ENCODE peak calls at places on chromosomes 6 and 20, in ten cellular contexts. G is GM23248, V is RWPE2, H is fibroblast of lung, M is heart right ventricle, Q is IMR-90, Z is ascending aorta, P is BE2C, L is adipocyte, J is uterus. C is an unnamed sample.

GRCh38 chr20:17967595-17968365 is 814 bp downstream of the SNX5 start:
- DNase-seq in G (peak; percentile 73), V (no peak), H (peak; percentile 84), M (no peak), Q (peak; percentile 63), Z (no peak), P (no peak), L (peak; percentile 78), J (no peak), C (no peak)

GRCh38 chr6:28648878-28649375 is 123.2 kb downstream of the GPX5 start:
- DNase-seq in G (peak; percentile 58), V (no peak), H (no peak), M (no peak), Q (no peak), Z (no peak), P (no peak), L (peak; percentile 39), J (no peak), C (no peak)

GRCh38 chr6:11621119-11621518 is 83.6 kb downstream of the TMEM170B start:
- DNase-seq in G (no peak), V (no peak), H (no peak), M (no peak), Q (no peak), Z (no peak), P (peak; percentile 15), L (no peak), J (no peak), C (no peak)

GRCh38 chr6:125197795-125198269 is 44.3 kb downstream of the TPD52L1 start:
- DNase-seq in G (peak; percentile 72), V (no peak), H (peak; percentile 55), M (peak; percentile 37), Q (peak; percentile 31), Z (peak; percentile 89), P (peak; percentile 33), L (peak; percentile 28), J (peak; percentile 62), C (peak; percentile 76)

GRCh38 chr6:109717971-109718370 is 26.9 kb downstream of the FIG4 start:
- DNase-seq in G (no peak), V (no peak), H (no peak), M (no peak), Q (no peak), Z (no peak), P (no peak), L (no peak), J (no peak), C (no peak)

GRCh38 chr20:21705466-21706344 is at the start of gene PAX1:
- DNase-seq in G (peak; percentile 46), V (no peak), H (no peak), M (no peak), Q (no peak), Z (no peak), P (no peak), L (no peak), J (no peak), C (no peak)

GRCh38 chr6:150874184-150874583 is 8.7 kb downstream of the MTHFD1L start:
- DNase-seq in G (no peak), V (no peak), H (no peak), M (no peak), Q (no peak), Z (peak; percentile 50), P (no peak), L (no peak), J (no peak), C (no peak)

GRCh38 chr6:6407061-6407723 is 86.7 kb upstream of the F13A1 start:
- DNase-seq in G (no peak), V (no peak), H (no peak), M (no peak), Q (no peak), Z (no peak), P (no peak), L (no peak), J (no peak), C (no peak)

GRCh38 chr6:75349262-75349984 is 64.8 kb upstream of the TMEM30A start:
- DNase-seq in G (peak; percentile 36), V (no peak), H (peak; percentile 22), M (peak; percentile 46), Q (peak; percentile 13), Z (no peak), P (peak; percentile 53), L (peak; percentile 41), J (peak; percentile 34), C (no peak)

GRCh38 chr6:110953633-110954303 is 4.7 kb upstream of the GTF3C6 start:
- DNase-seq in G (no peak), V (no peak), H (no peak), M (no peak), Q (no peak), Z (no peak), P (no peak), L (no peak), J (no peak), C (no peak)

GRCh38 chr20:50280851-50281655 is 90.4 kb downstream of the CEBPB start:
- DNase-seq in G (no peak), V (no peak), H (no peak), M (no peak), Q (no peak), Z (no peak), P (no peak), L (no peak), J (no peak), C (no peak)

GRCh38 chr20:63085087-63085861 is 78.5 kb upstream of the BHLHE23 start:
- DNase-seq in G (peak; percentile 44), V (peak; percentile 82), H (no peak), M (peak; percentile 4), Q (no peak), Z (peak; percentile 57), P (peak; percentile 39), L (no peak), J (peak; percentile 3), C (peak; percentile 46)

GRCh38 chr6:18317850-18318249 is 53.5 kb upstream of the DEK start:
- DNase-seq in G (peak; percentile 19), V (no peak), H (no peak), M (no peak), Q (peak; percentile 27), Z (no peak), P (no peak), L (no peak), J (no peak), C (no peak)

GRCh38 chr6:106163446-106163965 is 77.4 kb downstream of the PRDM1 start:
- DNase-seq in G (peak; percentile 92), V (no peak), H (peak; percentile 74), M (no peak), Q (peak; percentile 76), Z (peak; percentile 68), P (no peak), L (peak; percentile 40), J (peak; percentile 18), C (no peak)

GRCh38 chr6:50091641-50092040 is 41.9 kb upstream of the DEFB112 start:
- DNase-seq in G (peak; percentile 11), V (no peak), H (peak; percentile 77), M (no peak), Q (peak; percentile 48), Z (no peak), P (no peak), L (no peak), J (no peak), C (no peak)

GRCh38 chr6:156953125-156953477 is 175.9 kb downstream of the ARID1B start:
- DNase-seq in G (no peak), V (no peak), H (no peak), M (no peak), Q (no peak), Z (no peak), P (no peak), L (no peak), J (no peak), C (no peak)
- H3K4me1 ChIP-seq in G (peaks cover 44% of the 10 kb centered on the region), V (peaks cover 61% of the 10 kb centered on the region), H (peaks cover 16% of the 10 kb centered on the region), M (peaks cover 63% of the 10 kb centered on the region), Q (peaks cover 20% of the 10 kb centered on the region), Z (peaks cover 5% of the 10 kb centered on the region), P (peaks cover 26% of the 10 kb centered on the region), L (peaks cover 69% of the 10 kb centered on the region), J (peaks cover 8% of the 10 kb centered on the region), C (no peaks in the 10 kb centered on the region)

DNA sequence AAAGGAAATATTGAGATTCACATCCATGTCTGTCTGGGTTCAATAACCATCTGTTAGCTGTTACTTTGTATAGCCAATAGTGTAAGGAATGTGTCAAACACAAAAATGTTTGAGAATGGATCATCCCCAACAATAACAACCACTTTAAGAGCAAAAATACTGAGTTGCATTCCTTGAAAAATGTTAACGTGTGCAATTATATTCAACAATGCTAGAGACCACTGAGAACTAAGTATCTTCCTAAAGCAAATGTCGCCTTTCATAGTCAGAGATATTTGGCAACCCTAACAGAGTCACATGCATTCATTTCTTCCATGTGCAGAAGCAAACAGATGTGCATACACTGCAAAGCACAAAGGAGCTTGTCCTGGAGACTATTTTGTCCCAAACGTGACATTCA is 448.6 kb downstream of the GJA1 start:
- DNase-seq in G (no peak), V (no peak), H (peak; percentile 12), M (no peak), Q (no peak), Z (no peak), P (no peak), L (peak; percentile 40), J (no peak), C (no peak)
- H3K4me1 ChIP-seq in G (peaks cover 76% of the 10 kb centered on the region), V (no peaks in the 10 kb centered on the region), H (peaks cover 11% of the 10 kb centered on the region), M (peaks cover 5% of the 10 kb centered on the region), Q (peaks cover 17% of the 10 kb centered on the region), Z (no peaks in the 10 kb centered on the region), P (no peaks in the 10 kb centered on the region), L (peaks cover 60% of the 10 kb centered on the region), J (no peaks in the 10 kb centered on the region), C (no peaks in the 10 kb centered on the region)

DNA sequence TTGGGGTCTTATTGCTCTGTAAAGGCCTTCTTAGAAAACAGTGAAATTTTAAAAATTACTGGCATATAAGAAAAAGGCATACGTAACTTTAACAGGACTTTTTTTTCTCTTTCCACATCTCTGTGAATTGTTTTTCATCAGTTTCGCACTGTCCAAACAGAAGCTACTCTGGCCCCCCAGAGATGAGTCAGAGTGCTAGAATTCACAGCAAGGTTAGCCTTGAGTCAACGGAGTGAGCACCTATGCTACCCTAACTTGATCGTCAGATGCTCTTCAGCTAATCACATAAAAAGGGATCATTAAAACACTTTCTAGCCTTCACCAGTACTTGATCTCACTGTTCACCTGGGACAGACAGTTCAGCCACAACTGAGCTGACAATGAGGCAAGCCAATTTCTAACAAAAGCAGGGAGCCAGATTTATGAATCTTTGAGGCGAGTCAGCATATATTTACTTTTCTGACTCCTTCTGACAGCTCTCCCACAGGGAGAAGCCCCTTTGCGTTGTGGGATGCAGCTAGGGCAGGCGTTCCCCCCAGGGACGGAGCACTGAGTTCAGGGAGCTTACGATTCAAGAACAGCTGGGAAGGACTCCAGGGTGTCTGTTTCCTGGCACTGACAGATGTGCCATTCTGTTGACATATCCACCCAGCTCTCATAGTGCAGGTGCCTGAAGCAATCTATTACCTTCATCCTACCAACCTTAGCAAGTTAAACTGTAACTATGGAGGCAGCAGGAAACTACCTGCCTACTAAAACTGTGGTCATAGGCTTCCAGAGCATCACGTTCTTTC is 46.4 kb upstream of the SPDEF start:
- DNase-seq in G (no peak), V (no peak), H (no peak), M (no peak), Q (peak; percentile 28), Z (no peak), P (no peak), L (no peak), J (no peak), C (no peak)
- H3K4me1 ChIP-seq in G (no peaks in the 10 kb centered on the region), V (peaks cover 10% of the 10 kb centered on the region), H (no peaks in the 10 kb centered on the region), M (peaks cover 36% of the 10 kb centered on the region), Q (peaks cover 10% of the 10 kb centered on the region), Z (peaks cover 5% of the 10 kb centered on the region), P (no peaks in the 10 kb centered on the region), L (peaks cover 32% of the 10 kb centered on the region), J (no peaks in the 10 kb centered on the region), C (no peaks in the 10 kb centered on the region)

DNA sequence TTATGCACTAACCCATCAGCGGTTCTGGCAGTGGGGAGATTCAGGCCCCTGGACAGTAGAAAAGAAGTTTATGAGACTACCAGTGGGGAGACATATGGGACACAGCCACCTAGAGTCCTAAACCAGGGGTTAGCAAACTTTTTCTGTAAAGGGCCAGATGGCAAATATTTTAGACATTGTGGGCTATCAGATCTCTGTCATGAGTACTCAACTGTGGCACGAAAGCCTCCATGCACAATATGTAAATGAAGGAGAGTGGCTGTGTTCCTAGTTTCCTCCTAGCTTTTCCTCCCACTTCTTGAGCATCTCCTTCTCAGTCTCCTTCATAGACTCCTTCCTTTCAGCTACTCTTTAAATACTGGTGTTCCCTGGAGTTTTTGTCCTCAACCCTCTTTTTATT is 3.3 kb upstream of the HLA-DMA start:
- DNase-seq in G (no peak), V (no peak), H (no peak), M (no peak), Q (no peak), Z (no peak), P (no peak), L (no peak), J (no peak), C (no peak)
- H3K4me1 ChIP-seq in G (peaks cover 4% of the 10 kb centered on the region), V (no peaks in the 10 kb centered on the region), H (no peaks in the 10 kb centered on the region), M (no peaks in the 10 kb centered on the region), Q (peaks cover 3% of the 10 kb centered on the region), Z (no peaks in the 10 kb centered on the region), P (no peaks in the 10 kb centered on the region), L (peaks cover 35% of the 10 kb centered on the region), J (no peaks in the 10 kb centered on the region), C (peaks cover 6% of the 10 kb centered on the region)